ENCODE peak calls at places on chromosomes 13 and 19, in nine cellular contexts. I, Y, X, E, A, K, R, T and Z are unnamed samples.

GRCh38 chr13:27578121-27579030 is 42.0 kb downstream of the LNX2 start:
- DNase-seq in I (no peak), Y (no peak), X (no peak), E (no peak), A (no peak), K (peak), R (no peak), T (peak), Z (no peak)

GRCh38 chr13:95714142-95714832 is 37.3 kb downstream of the DNAJC3 start:
- DNase-seq in I (peak), Y (no peak), X (peak), E (no peak), A (no peak), K (peak), R (no peak), T (peak), Z (no peak)

GRCh38 chr19:36113895-36114762 is 546 bp downstream of the POLR2I start:
- DNase-seq in I (no peak), Y (peak), X (no peak), E (peak), A (no peak), K (peak), R (peak), T (peak), Z (no peak)

GRCh38 chr19:47273313-47274070 is 1.2 kb upstream of the INAFM1 start:
- DNase-seq in I (peak), Y (peak), X (peak), E (peak), A (peak), K (peak), R (peak), T (peak), Z (peak)

GRCh38 chr13:114315074-114315785 is 927 bp downstream of the CHAMP1 start:
- DNase-seq in I (no peak), Y (no peak), X (no peak), E (no peak), A (no peak), K (no peak), R (no peak), T (no peak), Z (no peak)

GRCh38 chr13:61277088-61277487 is 138.6 kb downstream of the PCDH20 start:
- DNase-seq in I (no peak), Y (no peak), X (no peak), E (no peak), A (no peak), K (no peak), R (no peak), T (no peak), Z (no peak)

GRCh38 chr19:30004403-30004802 is 62.4 kb downstream of the URI1 start:
- DNase-seq in I (no peak), Y (no peak), X (no peak), E (no peak), A (no peak), K (no peak), R (no peak), T (no peak), Z (no peak)

GRCh38 chr19:55075366-55075998 is at the start of gene EPS8L1:
- DNase-seq in I (no peak), Y (peak), X (no peak), E (peak), A (no peak), K (no peak), R (no peak), T (peak), Z (peak)

GRCh38 chr13:39226359-39226758 is 188.1 kb downstream of the NHLRC3 start:
- DNase-seq in I (no peak), Y (no peak), X (no peak), E (no peak), A (no peak), K (no peak), R (peak), T (no peak), Z (no peak)

GRCh38 chr19:1102407-1103106 is 1.2 kb upstream of the GPX4 start:
- DNase-seq in I (peak), Y (no peak), X (peak), E (no peak), A (no peak), K (peak), R (no peak), T (peak), Z (peak)

GRCh38 chr13:59442946-59443345 is 720.8 kb downstream of the DIAPH3 start:
- DNase-seq in I (no peak), Y (no peak), X (no peak), E (no peak), A (no peak), K (peak), R (no peak), T (no peak), Z (no peak)

GRCh38 chr13:46329624-46330023 is 57.4 kb downstream of the RUBCNL start:
- DNase-seq in I (no peak), Y (no peak), X (no peak), E (no peak), A (peak), K (no peak), R (no peak), T (no peak), Z (no peak)

GRCh38 chr19:50542825-50543428 is 25.3 kb downstream of the LRRC4B start:
- DNase-seq in I (no peak), Y (no peak), X (no peak), E (no peak), A (no peak), K (no peak), R (no peak), T (no peak), Z (no peak)

GRCh38 chr13:111372651-111373425 is 52.4 kb downstream of the TEX29 start:
- DNase-seq in I (no peak), Y (no peak), X (no peak), E (no peak), A (peak), K (no peak), R (no peak), T (no peak), Z (no peak)

GRCh38 chr13:80263745-80264513 is 77.0 kb downstream of the SPRY2 start:
- DNase-seq in I (no peak), Y (no peak), X (no peak), E (no peak), A (no peak), K (no peak), R (no peak), T (no peak), Z (no peak)

GRCh38 chr13:46286972-46287371 is 75.2 kb downstream of the LRRC63 start:
- DNase-seq in I (no peak), Y (no peak), X (no peak), E (no peak), A (no peak), K (no peak), R (no peak), T (no peak), Z (no peak)

GRCh38 chr13:38202730-38203129 is 146.9 kb upstream of the UFM1 start:
- DNase-seq in I (no peak), Y (no peak), X (peak), E (no peak), A (no peak), K (peak), R (no peak), T (peak), Z (no peak)

GRCh38 chr19:14197882-14198281 is 8.1 kb downstream of the ADGRL1 start:
- DNase-seq in I (no peak), Y (no peak), X (no peak), E (no peak), A (no peak), K (no peak), R (no peak), T (no peak), Z (no peak)

GRCh38 chr13:112761701-112762689 is 72.2 kb downstream of the ATP11A start:
- DNase-seq in I (no peak), Y (no peak), X (peak), E (no peak), A (no peak), K (peak), R (no peak), T (no peak), Z (no peak)

GRCh38 chr19:55484571-55485438 is at the start of gene NAT14:
- DNase-seq in I (no peak), Y (peak), X (no peak), E (peak), A (peak), K (peak), R (peak), T (peak), Z (no peak)

DNA sequence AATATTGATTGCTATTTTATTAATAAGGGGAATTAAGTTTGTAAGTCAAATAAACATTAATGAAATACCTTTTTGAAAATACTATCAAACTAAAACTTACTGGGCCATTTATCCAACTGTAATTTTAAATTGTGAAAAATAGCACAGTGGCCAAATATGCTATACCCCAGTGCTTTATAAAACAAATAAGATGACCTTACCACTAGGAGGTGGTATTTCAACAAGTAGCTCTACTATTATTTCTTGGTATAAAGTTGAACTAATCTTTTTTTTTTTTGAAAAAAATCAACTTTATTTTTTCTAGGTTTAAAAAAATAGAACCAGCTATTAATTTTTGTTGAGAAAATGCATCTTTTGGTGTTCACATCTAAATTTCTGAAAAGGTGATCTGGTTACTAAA is 14.7 kb downstream of the LACC1 start:
- DNase-seq in I (no peak), Y (no peak), X (no peak), E (no peak), A (no peak), K (no peak), R (no peak), T (no peak), Z (no peak)
- TF ChIP-seq CTCF in I (peak), Y (peak), X (no peak), E (no peak), A (peak), K (peak), R (peak), T (no peak), Z (peak)

GRCh38 chr13:81927347-81927746 is 1586.4 kb upstream of the SPRY2 start:
- DNase-seq in I (no peak), Y (peak), X (no peak), E (no peak), A (no peak), K (no peak), R (no peak), T (peak), Z (no peak)

GRCh38 chr13:81929988-81930387 is 1589.1 kb upstream of the SPRY2 start:
- DNase-seq in I (no peak), Y (peak), X (no peak), E (no peak), A (no peak), K (peak), R (no peak), T (peak), Z (no peak)
- TF ChIP-seq CTCF in I (no peak), Y (peak), X (peak), E (no peak), A (peak), K (peak), R (peak), T (peak), Z (no peak)

GRCh38 chr19:45469132-45469834 is 1.5 kb downstream of the FOSB start:
- DNase-seq in I (peak), Y (peak), X (peak), E (peak), A (peak), K (peak), R (peak), T (peak), Z (peak)
- TF ChIP-seq CTCF in I (no peak), Y (no peak), X (peak), E (no peak), A (no peak), K (no peak), R (peak), T (no peak), Z (no peak)

GRCh38 chr13:78129850-78130249 is 211.2 kb upstream of the EDNRB start:
- DNase-seq in I (no peak), Y (no peak), X (no peak), E (no peak), A (no peak), K (no peak), R (no peak), T (no peak), Z (no peak)

GRCh38 chr13:78136966-78137365 is 218.3 kb upstream of the EDNRB start:
- DNase-seq in I (no peak), Y (no peak), X (no peak), E (no peak), A (no peak), K (no peak), R (no peak), T (no peak), Z (no peak)

GRCh38 chr13:78133511-78133910 is 214.9 kb upstream of the EDNRB start:
- DNase-seq in I (no peak), Y (no peak), X (no peak), E (no peak), A (no peak), K (no peak), R (no peak), T (no peak), Z (no peak)

GRCh38 chr13:78137404-78138142 is 218.9 kb upstream of the EDNRB start:
- DNase-seq in I (peak), Y (peak), X (peak), E (no peak), A (no peak), K (peak), R (no peak), T (peak), Z (no peak)

GRCh38 chr13:78131811-78132210 is 213.2 kb upstream of the EDNRB start:
- DNase-seq in I (no peak), Y (no peak), X (no peak), E (no peak), A (no peak), K (peak), R (no peak), T (no peak), Z (no peak)
- TF ChIP-seq CTCF in I (peak), Y (peak), X (peak), E (no peak), A (peak), K (peak), R (peak), T (no peak), Z (peak)

GRCh38 chr13:29402168-29402621 is 193.3 kb downstream of the SLC7A1 start:
- DNase-seq in I (peak), Y (no peak), X (no peak), E (no peak), A (no peak), K (peak), R (no peak), T (peak), Z (no peak)

GRCh38 chr13:29396446-29396845 is 199.0 kb downstream of the SLC7A1 start:
- DNase-seq in I (no peak), Y (no peak), X (no peak), E (no peak), A (no peak), K (no peak), R (no peak), T (no peak), Z (no peak)

GRCh38 chr13:29397265-29397664 is 198.2 kb downstream of the SLC7A1 start:
- DNase-seq in I (no peak), Y (no peak), X (no peak), E (no peak), A (no peak), K (no peak), R (no peak), T (no peak), Z (no peak)
- TF ChIP-seq CTCF in I (no peak), Y (peak), X (peak), E (no peak), A (no peak), K (no peak), R (no peak), T (no peak), Z (no peak)

GRCh38 chr19:31339405-31339804 is 9.8 kb downstream of the TSHZ3 start:
- DNase-seq in I (no peak), Y (peak), X (no peak), E (no peak), A (no peak), K (no peak), R (no peak), T (no peak), Z (no peak)

GRCh38 chr19:31340059-31341025 is 8.9 kb downstream of the TSHZ3 start:
- DNase-seq in I (no peak), Y (peak), X (peak), E (no peak), A (no peak), K (peak), R (no peak), T (no peak), Z (no peak)

GRCh38 chr19:31335716-31336115 is 13.5 kb downstream of the TSHZ3 start:
- DNase-seq in I (no peak), Y (no peak), X (no peak), E (no peak), A (no peak), K (no peak), R (no peak), T (no peak), Z (no peak)

GRCh38 chr19:31337007-31337914 is 12.0 kb downstream of the TSHZ3 start:
- DNase-seq in I (no peak), Y (no peak), X (no peak), E (no peak), A (no peak), K (peak), R (no peak), T (no peak), Z (no peak)

DNA sequence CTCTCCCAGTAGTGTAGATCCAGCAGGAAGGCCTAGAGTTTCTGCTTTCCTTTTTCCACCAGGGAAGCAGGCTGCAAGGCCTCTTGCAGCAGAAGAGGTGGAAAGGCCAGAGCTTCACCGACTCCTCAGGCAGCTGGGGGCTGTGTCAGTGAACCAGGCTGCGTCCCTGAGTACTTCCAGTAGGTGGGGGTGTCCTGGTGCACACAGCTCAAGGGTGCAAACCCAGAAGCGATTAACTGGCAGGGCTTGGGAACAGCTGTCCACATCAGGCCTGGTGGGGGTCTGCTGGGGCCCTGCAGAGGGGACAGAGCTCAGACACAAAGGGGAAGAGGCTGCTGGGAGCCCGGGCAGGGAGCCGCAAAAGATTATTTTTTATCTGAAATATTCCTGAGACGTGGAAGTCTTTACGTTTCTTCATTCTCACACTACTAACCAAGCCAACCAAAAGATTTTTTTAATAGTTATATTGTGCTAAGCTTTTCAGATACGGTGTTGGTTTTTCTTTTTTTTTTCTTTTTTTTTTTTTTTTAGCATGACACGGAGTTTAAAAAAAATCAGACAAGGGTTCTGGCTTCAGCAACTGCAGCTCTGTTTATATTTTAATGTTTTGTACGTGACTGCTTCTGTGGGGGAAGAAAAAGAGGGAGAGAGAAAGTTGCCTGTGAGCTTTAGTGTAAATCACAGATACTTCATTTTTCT is 11.0 kb downstream of the TSHZ3 start:
- DNase-seq in I (no peak), Y (peak), X (no peak), E (no peak), A (no peak), K (peak), R (peak), T (peak), Z (no peak)
- TF ChIP-seq CTCF in I (peak), Y (peak), X (peak), E (no peak), A (peak), K (peak), R (peak), T (peak), Z (peak)

GRCh38 chr19:21843081-21843480 is 7.1 kb upstream of the ZNF43 start:
- DNase-seq in I (no peak), Y (no peak), X (no peak), E (no peak), A (peak), K (no peak), R (no peak), T (no peak), Z (no peak)

GRCh38 chr19:21850636-21851255 is 14.8 kb upstream of the ZNF43 start:
- DNase-seq in I (no peak), Y (no peak), X (no peak), E (no peak), A (no peak), K (no peak), R (no peak), T (no peak), Z (no peak)

GRCh38 chr19:21851596-21852345 is 15.8 kb upstream of the ZNF43 start:
- DNase-seq in I (peak), Y (peak), X (peak), E (peak), A (peak), K (peak), R (peak), T (peak), Z (peak)

GRCh38 chr19:21848706-21849105 is 12.7 kb upstream of the ZNF43 start:
- DNase-seq in I (peak), Y (no peak), X (no peak), E (no peak), A (no peak), K (peak), R (no peak), T (peak), Z (no peak)
- TF ChIP-seq CTCF in I (no peak), Y (no peak), X (no peak), E (no peak), A (no peak), K (no peak), R (no peak), T (no peak), Z (no peak)

DNA sequence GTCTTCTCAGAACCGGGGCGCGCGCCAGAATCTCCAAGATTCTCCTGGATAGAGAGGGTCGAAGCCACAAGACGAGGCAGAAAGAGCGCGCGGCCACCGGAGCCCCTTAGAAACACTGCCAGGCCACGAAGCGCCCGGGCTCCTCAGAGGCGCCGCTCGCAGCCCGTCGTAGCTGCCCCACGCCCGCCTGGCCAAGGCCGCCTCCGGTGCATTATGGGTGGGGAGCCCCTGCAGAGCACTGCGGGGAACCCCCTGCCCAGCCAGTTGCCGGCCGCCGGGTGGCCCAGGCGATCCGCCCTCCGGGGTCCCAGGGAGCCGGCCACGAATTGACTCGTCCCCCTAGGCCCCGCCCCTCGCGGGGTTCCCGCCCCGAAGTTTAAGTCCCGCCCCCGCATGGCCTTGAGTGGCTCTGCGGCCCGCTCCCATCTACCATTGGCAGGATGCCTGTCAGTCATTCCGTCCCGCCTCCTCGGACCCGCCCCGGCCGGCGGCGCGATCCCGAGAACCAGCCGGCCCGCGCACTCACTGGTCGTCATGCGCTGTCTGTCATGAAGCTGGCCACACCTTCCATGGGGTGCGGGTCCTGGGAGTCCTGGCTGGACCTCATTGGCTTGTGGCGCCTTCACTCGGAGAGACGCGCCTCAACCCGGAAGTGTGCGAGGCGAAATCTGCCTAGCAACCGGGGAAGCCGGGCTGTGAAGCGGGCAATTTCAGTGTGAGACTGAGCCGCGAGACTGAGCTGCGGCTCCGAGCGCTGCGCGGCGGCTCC is 20.2 kb upstream of the GATAD2A start:
- DNase-seq in I (peak), Y (peak), X (peak), E (peak), A (peak), K (peak), R (peak), T (peak), Z (peak)
- TF ChIP-seq CTCF in I (peak), Y (no peak), X (no peak), E (no peak), A (no peak), K (no peak), R (peak), T (no peak), Z (no peak)

GRCh38 chr19:44845286-44845611 is 848 bp upstream of the NECTIN2 start:
- DNase-seq in I (no peak), Y (no peak), X (no peak), E (no peak), A (no peak), K (no peak), R (no peak), T (no peak), Z (no peak)
- TF ChIP-seq CTCF in I (no peak), Y (no peak), X (no peak), E (no peak), A (no peak), K (no peak), R (no peak), T (no peak), Z (peak)